ENCODE peak calls at places on chromosomes 16 and 17, in seven cellular contexts. V is dorsolateral prefrontal cortex, I is mucosa of gallbladder, U is astrocyte of the cerebellum, Q is stomach, X is substantia nigra, Y is erythroblast. T is an unnamed sample.

GRCh38 chr16:74034862-74035261 is 261.8 kb upstream of the PSMD7 start:
- DNase-seq in V (no peak), I (no peak), U (no peak), Q (no peak), X (no peak), Y (peak), T (no peak)

GRCh38 chr17:67718325-67718941 is 697 bp downstream of the NOL11 start:
- DNase-seq in V (no peak), I (no peak), U (no peak), Q (no peak), X (no peak), Y (peak), T (no peak)

GRCh38 chr16:22229881-22230280 is 23.8 kb downstream of the EEF2K start:
- DNase-seq in V (no peak), I (no peak), U (no peak), Q (no peak), X (no peak), Y (no peak), T (no peak)

GRCh38 chr17:15957608-15958307 is 12.8 kb downstream of the ADORA2B start:
- DNase-seq in V (no peak), I (no peak), U (no peak), Q (no peak), X (no peak), Y (no peak), T (no peak)

GRCh38 chr16:67270931-67271338 is 8.4 kb upstream of the PLEKHG4 start:
- DNase-seq in V (no peak), I (no peak), U (no peak), Q (no peak), X (no peak), Y (no peak), T (no peak)

GRCh38 chr16:65704866-65705265 is 583.0 kb upstream of the CDH11 start:
- DNase-seq in V (no peak), I (no peak), U (no peak), Q (no peak), X (no peak), Y (no peak), T (peak)

GRCh38 chr16:72552675-72553074 is 380.7 kb upstream of the PMFBP1 start:
- DNase-seq in V (no peak), I (no peak), U (no peak), Q (no peak), X (no peak), Y (no peak), T (no peak)

GRCh38 chr16:86517652-86518258 is 7.4 kb downstream of the FOXF1 start:
- DNase-seq in V (peak), I (peak), U (peak), Q (peak), X (peak), Y (peak), T (peak)

GRCh38 chr17:17724307-17724921 is 43.2 kb downstream of the RAI1 start:
- DNase-seq in V (no peak), I (no peak), U (peak), Q (no peak), X (no peak), Y (peak), T (peak)